ENCODE peak calls at places on chromosomes 13 and 19, in five cellular contexts. One of them, this sample, is unnamed. For H3K36me3, the result is how much of the 10 kb centered on the place peaks cover.

GRCh38 chr13:21517576-21517975 is 58.5 kb upstream of the ZDHHC20 start:
- DNase-seq in left ventricle myocardium inferior: no peak
- DNase-seq in heart left ventricle: no peak
- DNase-seq in psoas muscle: no peak
- DNase-seq in CD8-positive, alpha-beta T cell: no peak
- DNase-seq in this sample: no peak

GRCh38 chr19:5103812-5104410 is 135.0 kb downstream of the KDM4B start:
- DNase-seq in CD8-positive, alpha-beta T cell: no peak
- DNase-seq in left ventricle myocardium inferior: no peak
- DNase-seq in heart left ventricle: no peak
- DNase-seq in psoas muscle: no peak
- DNase-seq in this sample: no peak

GRCh38 chr13:60482012-60482411 is 85.0 kb downstream of the TDRD3 start:
- DNase-seq in CD8-positive, alpha-beta T cell: no peak
- DNase-seq in left ventricle myocardium inferior: no peak
- DNase-seq in heart left ventricle: no peak
- DNase-seq in psoas muscle: no peak
- DNase-seq in this sample: no peak

GRCh38 chr13:112248406-112248760 is 127.8 kb upstream of the SPACA7 start:
- DNase-seq in CD8-positive, alpha-beta T cell: no peak
- DNase-seq in left ventricle myocardium inferior: no peak
- DNase-seq in psoas muscle: no peak
- DNase-seq in heart left ventricle: no peak
- DNase-seq in this sample: no peak

GRCh38 chr13:52862358-52863206 is 14.1 kb upstream of the PCDH8 start:
- DNase-seq in CD8-positive, alpha-beta T cell: no peak
- DNase-seq in psoas muscle: no peak
- DNase-seq in heart left ventricle: no peak
- DNase-seq in left ventricle myocardium inferior: no peak
- DNase-seq in this sample: no peak

GRCh38 chr13:98749501-98749900 is 3.0 kb downstream of the SLC15A1 start:
- DNase-seq in heart left ventricle: no peak
- DNase-seq in left ventricle myocardium inferior: no peak
- DNase-seq in psoas muscle: no peak
- DNase-seq in CD8-positive, alpha-beta T cell: no peak
- DNase-seq in this sample: no peak

GRCh38 chr19:53864308-53864836 is 3.3 kb upstream of the MYADM start:
- DNase-seq in psoas muscle: no peak
- DNase-seq in heart left ventricle: no peak
- DNase-seq in left ventricle myocardium inferior: no peak
- DNase-seq in CD8-positive, alpha-beta T cell: no peak
- DNase-seq in this sample: no peak

GRCh38 chr19:50992666-50993035 is 8.8 kb downstream of the KLK8 start:
- DNase-seq in psoas muscle: no peak
- DNase-seq in left ventricle myocardium inferior: no peak
- DNase-seq in CD8-positive, alpha-beta T cell: no peak
- DNase-seq in heart left ventricle: no peak
- DNase-seq in this sample: no peak

GRCh38 chr13:100045355-100045754 is 43.5 kb upstream of the PCCA start:
- DNase-seq in left ventricle myocardium inferior: no peak
- DNase-seq in CD8-positive, alpha-beta T cell: no peak
- DNase-seq in heart left ventricle: no peak
- DNase-seq in psoas muscle: no peak
- DNase-seq in this sample: no peak

GRCh38 chr19:44689290-44690130 is 9.4 kb upstream of the CEACAM16 start:
- DNase-seq in CD8-positive, alpha-beta T cell: peak
- DNase-seq in heart left ventricle: peak
- DNase-seq in left ventricle myocardium inferior: peak
- DNase-seq in psoas muscle: peak
- DNase-seq in this sample: peak

GRCh38 chr13:24116103-24116502 is 44.4 kb upstream of the SPATA13 start:
- DNase-seq in CD8-positive, alpha-beta T cell: no peak
- DNase-seq in left ventricle myocardium inferior: no peak
- DNase-seq in psoas muscle: no peak
- DNase-seq in heart left ventricle: no peak
- DNase-seq in this sample: no peak

GRCh38 chr19:23116802-23117571 is at the start of gene ZNF730:
- DNase-seq in psoas muscle: peak
- DNase-seq in left ventricle myocardium inferior: peak
- DNase-seq in CD8-positive, alpha-beta T cell: no peak
- DNase-seq in heart left ventricle: peak
- DNase-seq in this sample: peak

GRCh38 chr13:45769072-45769471 is 67.0 kb downstream of the CBY2 start:
- DNase-seq in left ventricle myocardium inferior: no peak
- DNase-seq in psoas muscle: no peak
- DNase-seq in CD8-positive, alpha-beta T cell: no peak
- DNase-seq in heart left ventricle: no peak
- DNase-seq in this sample: no peak

GRCh38 chr13:50353651-50354415 is 338.6 kb downstream of the KCNRG start:
- DNase-seq in left ventricle myocardium inferior: no peak
- DNase-seq in psoas muscle: no peak
- DNase-seq in heart left ventricle: no peak
- DNase-seq in CD8-positive, alpha-beta T cell: no peak
- DNase-seq in this sample: no peak

GRCh38 chr13:108383676-108384075 is 114.2 kb downstream of the TNFSF13B start:
- DNase-seq in left ventricle myocardium inferior: no peak
- DNase-seq in heart left ventricle: no peak
- DNase-seq in psoas muscle: no peak
- DNase-seq in CD8-positive, alpha-beta T cell: no peak
- DNase-seq in this sample: no peak

GRCh38 chr13:39538826-39539555 is 64.0 kb downstream of the LHFPL6 start:
- DNase-seq in psoas muscle: no peak
- DNase-seq in left ventricle myocardium inferior: no peak
- DNase-seq in heart left ventricle: no peak
- DNase-seq in CD8-positive, alpha-beta T cell: no peak
- DNase-seq in this sample: no peak

GRCh38 chr19:50838239-50838638 is 4.9 kb upstream of the KLK15 start:
- DNase-seq in left ventricle myocardium inferior: no peak
- DNase-seq in CD8-positive, alpha-beta T cell: no peak
- DNase-seq in heart left ventricle: no peak
- DNase-seq in psoas muscle: no peak
- DNase-seq in this sample: no peak

GRCh38 chr19:58429745-58430144 is 10.2 kb downstream of the ZNF132 start:
- DNase-seq in left ventricle myocardium inferior: no peak
- DNase-seq in heart left ventricle: no peak
- DNase-seq in CD8-positive, alpha-beta T cell: no peak
- DNase-seq in psoas muscle: no peak
- DNase-seq in this sample: no peak

GRCh38 chr19:40609561-40610395 is 8.6 kb downstream of the LTBP4 start:
- DNase-seq in heart left ventricle: peak
- DNase-seq in psoas muscle: peak
- DNase-seq in left ventricle myocardium inferior: peak
- DNase-seq in CD8-positive, alpha-beta T cell: peak
- DNase-seq in this sample: peak

GRCh38 chr13:113272791-113273190 is 24.2 kb upstream of the LAMP1 start:
- DNase-seq in left ventricle myocardium inferior: no peak
- DNase-seq in CD8-positive, alpha-beta T cell: no peak
- DNase-seq in psoas muscle: no peak
- DNase-seq in heart left ventricle: no peak
- DNase-seq in this sample: no peak

GRCh38 chr13:112959206-112959605 is 9.8 kb upstream of the MCF2L start:
- DNase-seq in psoas muscle: no peak
- DNase-seq in left ventricle myocardium inferior: peak
- DNase-seq in heart left ventricle: peak
- DNase-seq in CD8-positive, alpha-beta T cell: no peak
- DNase-seq in this sample: no peak

GRCh38 chr13:65965496-65965895 is 1264.6 kb downstream of the PCDH9 start:
- DNase-seq in left ventricle myocardium inferior: no peak
- DNase-seq in psoas muscle: no peak
- DNase-seq in heart left ventricle: no peak
- DNase-seq in CD8-positive, alpha-beta T cell: no peak
- DNase-seq in this sample: no peak

GRCh38 chr19:32570081-32570785 is 10.8 kb upstream of the PDCD5 start:
- DNase-seq in left ventricle myocardium inferior: no peak
- DNase-seq in heart left ventricle: peak
- DNase-seq in psoas muscle: no peak
- DNase-seq in CD8-positive, alpha-beta T cell: peak
- DNase-seq in this sample: peak

GRCh38 chr13:113758651-113759524 is at the start of gene TMEM255B:
- DNase-seq in left ventricle myocardium inferior: peak
- DNase-seq in psoas muscle: peak
- DNase-seq in CD8-positive, alpha-beta T cell: peak
- DNase-seq in heart left ventricle: peak
- DNase-seq in this sample: peak

GRCh38 chr13:100580045-100580444 is 8.5 kb downstream of the GGACT start:
- DNase-seq in heart left ventricle: no peak
- DNase-seq in left ventricle myocardium inferior: no peak
- DNase-seq in psoas muscle: no peak
- DNase-seq in CD8-positive, alpha-beta T cell: no peak
- DNase-seq in this sample: no peak

GRCh38 chr13:94186470-94186869 is 293.0 kb downstream of the DCT start:
- DNase-seq in left ventricle myocardium inferior: no peak
- DNase-seq in CD8-positive, alpha-beta T cell: no peak
- DNase-seq in psoas muscle: no peak
- DNase-seq in heart left ventricle: no peak
- DNase-seq in this sample: no peak

GRCh38 chr19:41870401-41870873 is 6.6 kb upstream of the CD79A start:
- DNase-seq in psoas muscle: no peak
- DNase-seq in CD8-positive, alpha-beta T cell: no peak
- DNase-seq in heart left ventricle: no peak
- DNase-seq in left ventricle myocardium inferior: no peak
- DNase-seq in this sample: no peak

GRCh38 chr19:2604747-2605329 is 97.7 kb downstream of the GNG7 start:
- DNase-seq in CD8-positive, alpha-beta T cell: no peak
- DNase-seq in left ventricle myocardium inferior: no peak
- DNase-seq in psoas muscle: no peak
- DNase-seq in heart left ventricle: no peak
- DNase-seq in this sample: no peak

GRCh38 chr13:101523732-101524131 is 71.3 kb downstream of the ITGBL1 start:
- DNase-seq in heart left ventricle: no peak
- DNase-seq in CD8-positive, alpha-beta T cell: no peak
- DNase-seq in left ventricle myocardium inferior: no peak
- DNase-seq in psoas muscle: peak
- DNase-seq in this sample: no peak

GRCh38 chr19:45779231-45780145 is 2.8 kb downstream of the DMPK start:
- DNase-seq in CD8-positive, alpha-beta T cell: peak
- DNase-seq in psoas muscle: peak
- DNase-seq in heart left ventricle: peak
- DNase-seq in left ventricle myocardium inferior: peak
- DNase-seq in this sample: peak

GRCh38 chr19:58469241-58470013 is 2.5 kb downstream of the ZNF324 start:
- DNase-seq in heart left ventricle: no peak
- DNase-seq in CD8-positive, alpha-beta T cell: no peak
- DNase-seq in psoas muscle: no peak
- DNase-seq in left ventricle myocardium inferior: no peak
- DNase-seq in this sample: no peak

GRCh38 chr13:27500806-27501534 is 50.6 kb upstream of the MTIF3 start:
- DNase-seq in heart left ventricle: no peak
- DNase-seq in psoas muscle: no peak
- DNase-seq in left ventricle myocardium inferior: no peak
- DNase-seq in CD8-positive, alpha-beta T cell: no peak
- DNase-seq in this sample: no peak

GRCh38 chr19:13958043-13958442 is 5.7 kb downstream of the DCAF15 start:
- DNase-seq in CD8-positive, alpha-beta T cell: no peak
- DNase-seq in heart left ventricle: no peak
- DNase-seq in psoas muscle: no peak
- DNase-seq in left ventricle myocardium inferior: no peak
- DNase-seq in this sample: no peak
- H3K36me3 ChIP-seq in CD8-positive, alpha-beta T cell: under half
- H3K36me3 ChIP-seq in heart left ventricle: half or more
- H3K36me3 ChIP-seq in psoas muscle: half or more
- H3K36me3 ChIP-seq in left ventricle myocardium inferior: half or more
- H3K36me3 ChIP-seq in this sample: under half

DNA sequence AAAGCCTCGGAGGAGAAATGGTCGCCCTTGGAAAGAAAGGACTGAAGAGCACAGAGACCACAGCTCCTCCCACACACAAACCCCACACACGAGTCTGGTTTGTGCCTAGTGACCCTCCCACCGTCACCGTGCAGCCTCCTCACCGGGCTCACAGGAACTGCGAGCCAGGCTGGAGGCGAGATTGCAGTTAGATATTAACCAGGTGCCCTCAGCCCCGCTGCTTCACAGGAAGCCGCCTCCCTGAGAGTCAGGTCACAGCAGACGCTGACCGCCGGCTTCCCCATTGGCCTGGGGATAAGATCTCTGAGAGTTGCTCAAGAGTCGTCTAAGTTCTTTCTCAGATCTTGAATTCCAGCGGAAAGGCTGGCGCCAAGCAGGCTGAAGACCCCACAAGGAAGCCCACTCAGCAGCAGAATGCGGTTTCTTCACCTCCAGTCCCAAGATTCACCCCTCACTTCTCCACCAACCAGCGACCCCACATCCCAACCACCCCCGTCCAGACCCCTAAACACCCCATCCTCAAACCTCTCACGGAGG is 844 bp downstream of the ZNF44 start:
- DNase-seq in left ventricle myocardium inferior: peak
- DNase-seq in psoas muscle: peak
- DNase-seq in CD8-positive, alpha-beta T cell: peak
- DNase-seq in heart left ventricle: peak
- DNase-seq in this sample: peak
- H3K27ac ChIP-seq in left ventricle myocardium inferior: peak
- H3K27ac ChIP-seq in psoas muscle: peak
- H3K27ac ChIP-seq in CD8-positive, alpha-beta T cell: peak
- H3K27ac ChIP-seq in heart left ventricle: peak
- H3K27ac ChIP-seq in this sample: peak

DNA sequence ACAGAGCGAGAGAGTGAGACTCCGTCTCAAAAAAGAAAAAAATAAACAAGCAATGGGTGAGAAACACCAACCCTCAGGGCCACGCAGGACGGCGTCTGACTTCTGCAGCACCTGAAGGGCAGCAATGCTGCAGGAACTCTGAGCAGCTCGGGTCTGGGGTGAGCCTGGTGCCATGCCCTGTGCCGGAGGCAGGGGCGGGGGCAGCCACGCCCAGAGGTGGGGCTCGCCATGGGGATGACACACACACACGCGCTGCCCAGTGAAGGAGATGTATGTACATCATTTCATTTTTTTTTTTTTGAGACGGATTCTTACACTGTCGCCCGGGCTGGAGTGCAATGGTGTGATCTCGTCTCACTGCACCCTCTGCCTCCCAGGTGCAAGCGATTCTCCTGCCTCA is 24.3 kb downstream of the GPX4 start:
- DNase-seq in CD8-positive, alpha-beta T cell: no peak
- DNase-seq in psoas muscle: no peak
- DNase-seq in heart left ventricle: no peak
- DNase-seq in left ventricle myocardium inferior: no peak
- DNase-seq in this sample: no peak
- H3K36me3 ChIP-seq in CD8-positive, alpha-beta T cell: under half
- H3K36me3 ChIP-seq in psoas muscle: half or more
- H3K36me3 ChIP-seq in heart left ventricle: under half
- H3K36me3 ChIP-seq in left ventricle myocardium inferior: under half
- H3K36me3 ChIP-seq in this sample: half or more

DNA sequence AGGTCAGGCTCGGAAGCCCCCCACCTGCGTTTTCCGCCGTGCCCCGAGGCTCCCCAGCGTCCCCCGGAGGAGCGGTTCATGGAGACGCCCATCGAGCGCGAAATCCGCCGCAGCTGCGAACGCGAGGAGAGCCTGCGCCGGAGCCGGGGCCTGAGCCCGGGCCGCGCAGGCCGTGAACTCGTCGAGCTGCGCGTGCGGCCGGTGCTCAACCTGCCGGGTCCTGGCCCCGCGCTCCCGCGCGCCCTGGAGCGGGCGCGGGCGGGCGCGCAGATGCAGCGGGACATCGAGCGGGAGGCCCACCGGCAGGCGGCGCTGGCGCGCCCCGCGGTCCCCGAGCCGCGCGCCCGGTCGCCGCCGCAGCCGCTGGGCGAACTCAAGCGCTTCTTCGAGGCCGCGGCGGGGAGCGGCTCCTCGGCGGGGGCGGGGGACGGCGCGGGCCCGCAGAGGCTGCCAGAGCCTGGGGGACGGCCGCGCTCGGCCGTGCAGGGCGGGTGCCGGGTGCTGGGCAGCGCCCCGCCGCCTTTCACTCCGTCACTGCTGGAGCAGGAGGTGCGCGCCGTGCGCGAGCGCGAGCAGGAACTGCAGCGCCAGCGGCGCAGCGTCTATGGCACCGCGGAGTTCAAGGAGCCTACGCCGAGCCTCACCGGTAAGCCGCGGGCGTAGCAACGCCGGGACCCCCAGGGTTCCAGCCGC is 792 bp downstream of the MISP3 start:
- DNase-seq in left ventricle myocardium inferior: peak
- DNase-seq in CD8-positive, alpha-beta T cell: peak
- DNase-seq in psoas muscle: peak
- DNase-seq in heart left ventricle: peak
- DNase-seq in this sample: peak
- H3K27ac ChIP-seq in left ventricle myocardium inferior: peak
- H3K27ac ChIP-seq in CD8-positive, alpha-beta T cell: peak
- H3K27ac ChIP-seq in psoas muscle: peak
- H3K27ac ChIP-seq in heart left ventricle: peak
- H3K27ac ChIP-seq in this sample: peak